ENCODE peak calls at places on chromosomes 2 and 18, in four cellular contexts. W, Y, F and A are unnamed samples.
A peak's percentile ranks its signal among the peaks of the same experiment; 100 is the strongest.

GRCh38 chr2:220533485-220533884 is 906.1 kb downstream of the SLC4A3 start:
- DNase-seq in Y (peak; percentile 10), W (peak; percentile 20), F (no peak), A (peak; percentile 42)

GRCh38 chr18:59172664-59173249 is 33.1 kb downstream of the SEC11C start:
- DNase-seq in F (no peak), Y (no peak), W (peak; percentile 2), A (no peak)

GRCh38 chr2:15230599-15231192 is 330.4 kb downstream of the NBAS start:
- DNase-seq in Y (no peak), F (no peak), W (no peak), A (no peak)

GRCh38 chr2:74740395-74741075 is 86.5 kb downstream of the SEMA4F start:
- DNase-seq in Y (no peak), F (no peak), W (peak; percentile 91), A (peak; percentile 99)

GRCh38 chr2:47437287-47437686 is 34.3 kb downstream of the MSH2 start:
- DNase-seq in Y (no peak), W (peak; percentile 71), F (no peak), A (peak; percentile 40)

GRCh38 chr18:8734496-8734895 is 29.1 kb downstream of the MTCL1 start:
- DNase-seq in W (no peak), F (no peak), Y (no peak), A (peak; percentile 71)

GRCh38 chr2:224892574-224893204 is 149.6 kb downstream of the DOCK10 start:
- DNase-seq in Y (no peak), W (no peak), F (no peak), A (no peak)

GRCh38 chr2:202945-203344 is 60.9 kb downstream of the SH3YL1 start:
- DNase-seq in Y (no peak), F (no peak), W (no peak), A (no peak)

GRCh38 chr2:200797242-200797770 is 14.4 kb upstream of the BZW1 start:
- DNase-seq in F (no peak), W (peak; percentile 62), Y (no peak), A (no peak)

GRCh38 chr2:235044501-235045271 is 92.9 kb downstream of the SH3BP4 start:
- DNase-seq in W (no peak), Y (no peak), F (no peak), A (no peak)

GRCh38 chr2:72770879-72771461 is 54.9 kb downstream of the EXOC6B start:
- DNase-seq in F (peak; percentile 59), W (peak; percentile 80), Y (peak; percentile 79), A (peak; percentile 74)

GRCh38 chr2:227370791-227371312 is 8.3 kb downstream of the TM4SF20 start:
- DNase-seq in Y (no peak), W (peak; percentile 52), F (no peak), A (peak; percentile 46)

GRCh38 chr18:23593720-23594119 is 7.4 kb upstream of the NPC1 start:
- DNase-seq in F (no peak), Y (no peak), W (peak; percentile 56), A (peak; percentile 98)

GRCh38 chr2:173126819-173127218 is 51.2 kb downstream of the MAP3K20 start:
- DNase-seq in F (no peak), W (peak; percentile 41), Y (peak; percentile 21), A (no peak)

GRCh38 chr18:50093366-50093765 is 101.6 kb downstream of the MYO5B start:
- DNase-seq in W (no peak), Y (no peak), F (no peak), A (no peak)

GRCh38 chr2:68909793-68910674 is 38.8 kb upstream of the BMP10 start:
- DNase-seq in F (peak; percentile 72), W (peak; percentile 82), Y (peak; percentile 86), A (peak; percentile 55)

DNA sequence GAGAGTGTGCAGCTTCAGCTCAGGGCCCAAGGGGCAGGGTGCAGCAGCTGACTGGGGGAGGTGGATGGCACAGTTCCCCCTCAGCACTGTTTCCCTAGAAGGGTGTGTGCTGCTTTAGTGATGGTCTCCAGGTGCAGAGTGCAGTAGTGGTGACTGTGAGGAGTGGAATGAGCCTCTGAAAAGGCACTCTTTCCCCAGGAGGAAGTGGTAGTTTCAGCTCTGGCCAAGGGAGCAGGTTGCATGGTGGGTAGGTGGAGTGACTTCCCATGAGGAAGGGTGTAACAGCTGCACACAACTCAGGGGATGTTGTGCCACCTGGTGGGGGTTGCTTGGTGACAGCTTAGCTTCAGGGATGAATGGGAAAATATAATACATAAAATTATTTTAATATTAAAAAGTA is 251.5 kb upstream of the NXPH2 start:
- DNase-seq in Y (peak; percentile 69), F (no peak), W (no peak), A (peak; percentile 58)
- TF ChIP-seq CTCF in Y (peak; percentile 35), F (no peak), W (no peak), A (peak; percentile 27)

DNA sequence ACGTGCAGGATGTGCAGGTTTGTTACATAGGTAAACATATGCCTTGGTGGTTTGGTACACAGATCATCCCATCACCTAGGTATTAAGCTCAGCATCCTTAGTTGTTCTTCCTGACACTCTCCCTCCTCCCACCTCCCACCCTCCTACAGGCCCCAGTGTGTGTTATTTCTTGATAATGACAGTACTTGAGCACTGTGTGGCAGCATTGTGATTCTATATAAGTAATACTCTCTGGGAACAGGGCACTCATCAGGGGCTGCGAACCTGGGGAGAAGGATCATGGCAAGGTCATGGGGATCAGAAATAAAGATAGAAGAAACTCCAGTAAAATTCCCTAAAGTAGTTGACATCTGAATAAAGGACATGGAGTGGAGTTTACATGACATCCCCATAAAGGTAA is 1256.2 kb upstream of the CRIM1 start:
- DNase-seq in F (no peak), Y (no peak), W (no peak), A (no peak)
- TF ChIP-seq CTCF in F (no peak), Y (no peak), W (no peak), A (no peak)

DNA sequence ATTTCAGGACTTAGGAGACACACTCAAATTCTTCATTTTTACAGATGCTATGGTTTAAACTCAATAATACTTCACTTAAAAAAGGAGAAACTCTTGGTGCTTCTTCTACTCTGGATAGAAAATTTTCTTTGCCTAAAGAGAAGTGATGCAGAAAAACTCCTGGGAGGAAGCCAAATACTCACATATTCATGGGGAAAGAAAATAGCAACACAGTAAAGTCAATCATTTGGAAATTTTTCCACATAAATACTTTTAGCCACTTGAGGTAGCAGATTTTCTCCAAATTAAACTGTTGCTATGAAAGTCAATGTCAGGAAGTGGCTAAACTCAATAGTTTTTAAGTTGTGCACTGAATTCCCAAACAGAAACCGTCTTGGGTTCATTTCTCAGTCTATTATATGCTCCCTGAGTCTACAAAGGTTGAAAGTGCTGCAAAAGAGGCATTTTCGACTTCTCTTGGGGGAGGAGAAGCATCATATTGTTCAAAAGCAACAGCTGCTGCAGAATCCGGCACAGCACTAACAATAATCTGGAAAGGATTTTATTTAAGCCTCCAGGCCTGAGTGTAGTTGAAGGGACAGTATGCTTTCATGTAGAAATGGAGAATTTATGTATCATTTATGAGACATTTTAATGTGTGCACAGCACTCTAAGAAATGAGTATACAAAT is 81.1 kb downstream of the UPP2 start:
- DNase-seq in W (no peak), F (no peak), Y (no peak), A (no peak)
- TF ChIP-seq CTCF in W (no peak), F (no peak), Y (no peak), A (no peak)

GRCh38 chr2:51335072-51336058 is 303.4 kb upstream of the NRXN1 start:
- DNase-seq in W (no peak), F (no peak), Y (no peak), A (no peak)
- TF ChIP-seq CTCF in W (no peak), F (no peak), Y (no peak), A (no peak)

GRCh38 chr2:169877406-169877805 is 50.2 kb downstream of the UBR3 start:
- DNase-seq in W (peak; percentile 54), Y (no peak), F (no peak), A (peak; percentile 16)
- TF ChIP-seq CTCF in W (peak; percentile 34), Y (no peak), F (no peak), A (no peak)

DNA sequence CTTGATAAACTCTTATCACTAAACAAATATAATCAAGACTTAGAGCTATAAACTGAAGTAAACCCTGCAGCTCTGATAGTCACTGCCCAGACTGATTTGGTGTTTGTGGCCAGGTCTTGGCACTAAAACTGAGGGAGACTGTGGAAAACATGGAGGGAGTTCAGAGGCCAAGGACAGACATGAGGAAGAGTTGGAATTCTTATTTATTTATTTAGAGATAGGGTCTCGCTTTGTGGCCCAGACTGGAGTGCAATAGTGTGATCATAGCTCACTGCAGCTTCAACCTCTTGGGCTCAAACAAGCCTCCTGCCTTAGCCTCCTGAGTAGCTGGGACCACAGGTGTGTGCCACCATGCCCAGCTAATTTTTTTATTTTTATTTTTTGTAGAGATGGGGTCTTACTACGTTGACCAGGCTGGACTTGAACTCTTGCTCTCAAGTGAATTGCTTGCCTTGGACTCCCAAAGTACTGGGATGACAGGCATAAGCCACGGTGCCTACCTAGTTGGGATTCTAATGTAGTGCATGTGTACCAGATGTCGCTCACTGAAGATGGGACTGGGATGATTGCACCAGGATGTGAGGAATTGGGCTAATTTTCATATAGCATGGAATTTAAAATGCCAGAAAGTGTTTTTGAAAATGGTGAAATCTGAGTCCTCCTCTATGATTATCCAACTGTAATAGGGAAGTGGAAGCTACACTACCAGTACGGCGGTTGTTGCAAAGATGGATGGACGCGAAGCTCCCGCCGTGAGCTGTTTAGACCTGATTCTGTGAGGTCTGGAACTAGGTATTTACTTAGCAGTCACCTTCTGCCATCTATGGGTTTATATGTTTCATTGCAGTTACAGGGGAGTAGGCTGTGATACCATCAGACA is 52.7 kb upstream of the CTLA4 start:
- DNase-seq in F (peak; percentile 26), W (peak; percentile 85), Y (peak; percentile 88), A (peak; percentile 66)
- TF ChIP-seq CTCF in F (peak; percentile 84), W (peak; percentile 77), Y (peak; percentile 90), A (peak; percentile 67)

DNA sequence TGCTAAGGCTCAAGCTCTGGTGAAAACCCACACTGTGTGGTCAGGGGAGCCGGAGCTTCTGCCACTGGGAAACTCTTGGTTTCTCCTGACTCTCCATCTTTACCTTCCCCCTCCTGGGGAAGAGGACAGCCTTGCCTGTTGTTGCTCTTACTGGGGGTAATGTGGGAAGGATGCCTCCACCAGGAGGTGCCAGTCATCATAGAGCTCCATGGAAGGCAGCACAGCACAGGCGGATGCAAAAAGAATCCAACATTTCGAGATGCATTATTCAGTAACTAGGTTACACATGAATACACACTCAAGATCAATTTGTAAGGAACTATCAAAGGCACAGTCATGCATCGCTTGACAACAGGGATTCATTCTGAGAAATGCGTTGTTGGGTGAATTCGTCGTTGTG is 322.6 kb downstream of the AFF3 start:
- DNase-seq in W (no peak), F (no peak), Y (no peak), A (no peak)
- TF ChIP-seq CTCF in W (peak; percentile 31), F (no peak), Y (no peak), A (peak; percentile 3)

DNA sequence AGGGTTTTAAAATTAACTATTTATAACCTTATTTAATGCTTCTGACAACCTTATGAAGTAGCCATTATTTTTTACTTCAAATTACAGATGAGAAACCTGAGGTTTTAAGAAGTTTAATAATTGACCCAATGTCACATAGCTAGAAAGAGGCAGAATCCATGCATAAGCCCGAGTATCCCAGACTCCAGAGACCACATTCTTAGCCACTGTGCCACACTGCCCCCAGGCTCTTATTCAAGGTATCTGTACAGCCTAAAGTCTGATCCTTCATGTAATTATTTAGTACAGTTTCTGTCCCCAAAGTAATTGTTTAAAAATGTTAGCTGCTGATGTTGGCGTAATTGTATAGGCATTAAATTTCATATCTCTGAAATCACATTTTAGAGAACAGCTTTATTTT is 124.7 kb upstream of the LRRTM1 start:
- DNase-seq in W (no peak), Y (no peak), F (no peak), A (no peak)
- TF ChIP-seq CTCF in W (no peak), Y (no peak), F (no peak), A (no peak)